ENCODE peak calls at places on chromosome 19, in nine cellular contexts. A, B, M, G, E, Q, N, I and V are unnamed samples.
A peak's percentile ranks its signal among the peaks of the same experiment; 100 is the strongest.

GRCh38 chr19:9958451-9958850 is 22.1 kb upstream of the OLFM2 start:
- DNase-seq in A (no peak), B (no peak), M (no peak), G (no peak), E (no peak), Q (no peak), N (no peak), I (no peak), V (no peak)

GRCh38 chr19:17234911-17235617 is 9.0 kb downstream of the OCEL1 start:
- DNase-seq in A (peak; percentile 63), B (peak; percentile 56), M (peak; percentile 88), G (no peak), E (peak; percentile 55), Q (peak; percentile 79), N (peak; percentile 45), I (no peak), V (no peak)

GRCh38 chr19:3632739-3633558 is 6.4 kb upstream of the CACTIN start:
- DNase-seq in A (no peak), B (no peak), M (no peak), G (no peak), E (no peak), Q (no peak), N (no peak), I (no peak), V (no peak)

GRCh38 chr19:18856385-18857126 is 24.8 kb downstream of the UPF1 start:
- DNase-seq in A (no peak), B (peak; percentile 11), M (no peak), G (no peak), E (no peak), Q (no peak), N (no peak), I (no peak), V (no peak)

GRCh38 chr19:48738557-48739399 is 1.6 kb downstream of the RASIP1 start:
- DNase-seq in A (peak; percentile 97), B (peak; percentile 94), M (peak; percentile 97), G (peak; percentile 91), E (peak; percentile 89), Q (peak; percentile 97), N (peak; percentile 87), I (peak; percentile 82), V (peak; percentile 94)

GRCh38 chr19:18685597-18686164 is 2.2 kb downstream of the CRTC1 start:
- DNase-seq in A (no peak), B (no peak), M (no peak), G (no peak), E (no peak), Q (no peak), N (no peak), I (no peak), V (no peak)

GRCh38 chr19:49222011-49222410 is 64.4 kb downstream of the TRPM4 start:
- DNase-seq in A (no peak), B (no peak), M (no peak), G (no peak), E (no peak), Q (no peak), N (no peak), I (no peak), V (no peak)

GRCh38 chr19:39497850-39498261 is 891 bp upstream of the DLL3 start:
- DNase-seq in A (no peak), B (no peak), M (no peak), G (no peak), E (no peak), Q (peak; percentile 49), N (no peak), I (no peak), V (no peak)

GRCh38 chr19:7926021-7926726 is at the start of gene CTXN1:
- DNase-seq in A (peak; percentile 79), B (peak; percentile 71), M (peak; percentile 93), G (peak; percentile 84), E (peak; percentile 75), Q (peak; percentile 81), N (peak; percentile 70), I (no peak), V (peak; percentile 66)

GRCh38 chr19:650121-650520 is 10.4 kb downstream of the FGF22 start:
- DNase-seq in A (no peak), B (no peak), M (no peak), G (no peak), E (no peak), Q (no peak), N (no peak), I (no peak), V (no peak)

GRCh38 chr19:40862785-40863184 is 12.5 kb upstream of the CYP2A6 start:
- DNase-seq in A (no peak), B (no peak), M (no peak), G (no peak), E (no peak), Q (no peak), N (no peak), I (no peak), V (no peak)

GRCh38 chr19:52566588-52566987 is 3.5 kb upstream of the ZNF701 start:
- DNase-seq in A (no peak), B (no peak), M (no peak), G (no peak), E (no peak), Q (no peak), N (no peak), I (no peak), V (no peak)

GRCh38 chr19:19900124-19900523 is 622 bp upstream of the ZNF93 start:
- DNase-seq in A (no peak), B (no peak), M (no peak), G (no peak), E (no peak), Q (no peak), N (no peak), I (no peak), V (no peak)

GRCh38 chr19:3612901-3613741 is 6.4 kb upstream of the TBXA2R start:
- DNase-seq in A (no peak), B (no peak), M (peak; percentile 76), G (no peak), E (no peak), Q (no peak), N (no peak), I (no peak), V (no peak)

GRCh38 chr19:29564574-29565005 is 38.8 kb downstream of the VSTM2B start:
- DNase-seq in A (peak; percentile 27), B (no peak), M (no peak), G (peak; percentile 31), E (no peak), Q (no peak), N (no peak), I (no peak), V (no peak)

GRCh38 chr19:6590458-6591319 is at the start of gene CD70:
- DNase-seq in A (no peak), B (peak; percentile 29), M (peak; percentile 86), G (no peak), E (peak; percentile 56), Q (peak; percentile 29), N (peak; percentile 41), I (no peak), V (no peak)
- H3K4me1 ChIP-seq in A (no peaks in the 10 kb centered on the region), B (no peaks in the 10 kb centered on the region), M (peaks cover 58% of the 10 kb centered on the region), G (peaks cover 27% of the 10 kb centered on the region), E (peaks cover 48% of the 10 kb centered on the region), Q (peaks cover 39% of the 10 kb centered on the region), N (peaks cover 48% of the 10 kb centered on the region), I (peaks cover 20% of the 10 kb centered on the region), V (no peaks in the 10 kb centered on the region)

GRCh38 chr19:28425431-28425931 is 787.5 kb downstream of the UQCRFS1 start:
- DNase-seq in A (no peak), B (no peak), M (no peak), G (no peak), E (no peak), Q (no peak), N (no peak), I (no peak), V (no peak)
- H3K4me1 ChIP-seq in A (no peaks in the 10 kb centered on the region), B (no peaks in the 10 kb centered on the region), M (no peaks in the 10 kb centered on the region), G (no peaks in the 10 kb centered on the region), E (no peaks in the 10 kb centered on the region), Q (peaks cover 2% of the 10 kb centered on the region), N (no peaks in the 10 kb centered on the region), I (no peaks in the 10 kb centered on the region), V (no peaks in the 10 kb centered on the region)

GRCh38 chr19:51012661-51013190 is 6.8 kb downstream of the KLK10 start:
- DNase-seq in A (no peak), B (no peak), M (no peak), G (no peak), E (no peak), Q (no peak), N (no peak), I (no peak), V (no peak)

GRCh38 chr19:51016798-51017683 is 2.5 kb downstream of the KLK10 start:
- DNase-seq in A (peak; percentile 79), B (no peak), M (peak; percentile 88), G (no peak), E (peak; percentile 7), Q (peak; percentile 67), N (no peak), I (peak; percentile 83), V (peak; percentile 82)

GRCh38 chr19:51014242-51014641 is 5.3 kb downstream of the KLK10 start:
- DNase-seq in A (no peak), B (no peak), M (no peak), G (no peak), E (no peak), Q (no peak), N (no peak), I (no peak), V (no peak)

GRCh38 chr19:51018745-51019543 is 565 bp downstream of the KLK10 start:
- DNase-seq in A (peak; percentile 26), B (no peak), M (no peak), G (no peak), E (no peak), Q (no peak), N (no peak), I (no peak), V (peak; percentile 57)

DNA sequence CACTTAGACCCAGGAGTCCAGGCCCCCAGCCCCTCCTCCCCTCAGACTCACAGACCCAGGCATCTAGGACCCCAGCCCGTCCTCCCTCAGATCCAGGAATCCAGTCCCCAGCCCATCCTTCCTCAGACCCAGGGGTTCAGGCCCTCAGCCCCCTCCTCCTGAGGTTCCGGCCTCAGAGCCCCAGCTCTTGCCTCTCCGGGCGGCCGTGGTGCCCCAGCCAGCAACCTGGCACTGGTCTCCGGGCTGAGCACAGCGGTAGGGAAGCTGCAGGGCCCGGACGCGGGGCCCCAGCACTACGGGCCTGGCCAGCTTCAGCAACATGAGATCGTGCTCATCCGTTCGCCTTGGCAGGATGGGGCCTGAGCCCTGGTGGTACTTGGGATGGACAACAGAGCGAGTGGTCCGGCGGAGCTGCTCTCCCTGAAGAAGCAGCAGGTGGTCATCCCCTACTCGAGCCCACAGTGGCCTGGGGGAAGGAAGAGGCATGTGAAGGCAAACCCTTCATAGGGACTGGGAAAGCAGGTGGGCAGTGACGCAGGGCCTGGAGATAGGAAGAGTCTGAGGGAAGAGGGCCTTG is 3.7 kb downstream of the KLK10 start:
- DNase-seq in A (no peak), B (no peak), M (no peak), G (no peak), E (no peak), Q (no peak), N (no peak), I (no peak), V (no peak)
- H3K4me1 ChIP-seq in A (no peaks in the 10 kb centered on the region), B (no peaks in the 10 kb centered on the region), M (peaks cover 39% of the 10 kb centered on the region), G (peaks cover 19% of the 10 kb centered on the region), E (peaks cover 5% of the 10 kb centered on the region), Q (peaks cover 22% of the 10 kb centered on the region), N (peaks cover 17% of the 10 kb centered on the region), I (peaks cover 63% of the 10 kb centered on the region), V (no peaks in the 10 kb centered on the region)

DNA sequence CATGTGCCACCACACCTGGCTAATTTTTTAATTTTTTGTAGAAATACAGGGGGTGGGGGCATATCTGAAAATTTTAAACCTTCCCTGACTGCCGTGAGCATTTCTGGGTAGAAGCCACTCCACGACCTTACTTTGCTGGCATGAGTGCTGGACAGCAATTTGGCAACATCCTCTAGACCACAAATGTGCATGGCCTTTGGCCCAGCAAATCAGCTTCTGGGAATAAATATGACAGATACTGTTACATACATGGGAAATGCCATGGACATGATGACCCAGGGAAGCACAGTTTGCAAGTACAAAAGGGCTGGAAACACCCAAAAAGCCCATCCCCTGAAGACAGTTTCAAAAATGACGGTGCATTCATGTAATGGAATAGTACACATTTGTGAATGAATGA is 3.2 kb upstream of the PVR start:
- DNase-seq in A (no peak), B (no peak), M (no peak), G (no peak), E (no peak), Q (no peak), N (no peak), I (no peak), V (no peak)
- H3K4me1 ChIP-seq in A (no peaks in the 10 kb centered on the region), B (peaks cover 18% of the 10 kb centered on the region), M (peaks cover 45% of the 10 kb centered on the region), G (peaks cover 20% of the 10 kb centered on the region), E (no peaks in the 10 kb centered on the region), Q (peaks cover 67% of the 10 kb centered on the region), N (peaks cover 5% of the 10 kb centered on the region), I (peaks cover 30% of the 10 kb centered on the region), V (peaks cover 6% of the 10 kb centered on the region)